ENCODE peak calls at places on chromosomes 4 and X, in five cellular contexts. G, E, T, J and A are unnamed samples.
A peak's percentile ranks its signal among the peaks of the same experiment; 100 is the strongest.

GRCh38 chr4:109588176-109588575 is 28.1 kb downstream of the MCUB start:
- DNase-seq in G (no peak), E (no peak), T (no peak), J (no peak), A (no peak)

GRCh38 chrX:119236599-119237525 is 777 bp downstream of the PGRMC1 start:
- DNase-seq in G (no peak), E (no peak), T (peak; percentile 59), J (peak; percentile 36), A (peak; percentile 29)

GRCh38 chrX:68072016-68072415 is 361.3 kb downstream of the OPHN1 start:
- DNase-seq in G (no peak), E (no peak), T (no peak), J (no peak), A (no peak)

GRCh38 chr4:74111576-74111975 is 12.6 kb upstream of the CXCL2 start:
- DNase-seq in G (no peak), E (no peak), T (no peak), J (no peak), A (no peak)

GRCh38 chr4:78441786-78442185 is 109.8 kb upstream of the ANXA3 start:
- DNase-seq in G (no peak), E (no peak), T (no peak), J (no peak), A (no peak)

GRCh38 chr4:142984871-142985585 is 138.9 kb upstream of the INPP4B start:
- DNase-seq in G (peak; percentile 23), E (peak; percentile 40), T (peak; percentile 11), J (no peak), A (no peak)

GRCh38 chrX:39948564-39948963 is 149.2 kb downstream of the BCOR start:
- DNase-seq in G (no peak), E (no peak), T (peak; percentile 83), J (no peak), A (no peak)

GRCh38 chrX:109733658-109734022 is 583 bp upstream of the ACSL4 start:
- DNase-seq in G (no peak), E (no peak), T (no peak), J (no peak), A (no peak)

GRCh38 chr4:65661469-65661868 is 8.8 kb downstream of the EPHA5 start:
- DNase-seq in G (no peak), E (no peak), T (no peak), J (no peak), A (no peak)

GRCh38 chr4:103853627-103854026 is 133.8 kb upstream of the TACR3 start:
- DNase-seq in G (no peak), E (no peak), T (no peak), J (no peak), A (no peak)

GRCh38 chrX:131729295-131729694 is 185.4 kb downstream of the OR13H1 start:
- DNase-seq in G (no peak), E (no peak), T (peak; percentile 63), J (no peak), A (no peak)

GRCh38 chr4:94877973-94878372 is 120.2 kb downstream of the BMPR1B start:
- DNase-seq in G (no peak), E (no peak), T (no peak), J (no peak), A (no peak)

GRCh38 chr4:95672811-95673210 is 124.0 kb upstream of the UNC5C start:
- DNase-seq in G (no peak), E (no peak), T (no peak), J (no peak), A (no peak)

GRCh38 chr4:120692964-120693363 is 229.6 kb downstream of the PRDM5 start:
- DNase-seq in G (peak; percentile 38), E (peak; percentile 29), T (no peak), J (no peak), A (no peak)

GRCh38 chr4:6680372-6681034 is 13.2 kb upstream of the S100P start:
- DNase-seq in G (no peak), E (no peak), T (peak; percentile 52), J (peak; percentile 67), A (no peak)

DNA sequence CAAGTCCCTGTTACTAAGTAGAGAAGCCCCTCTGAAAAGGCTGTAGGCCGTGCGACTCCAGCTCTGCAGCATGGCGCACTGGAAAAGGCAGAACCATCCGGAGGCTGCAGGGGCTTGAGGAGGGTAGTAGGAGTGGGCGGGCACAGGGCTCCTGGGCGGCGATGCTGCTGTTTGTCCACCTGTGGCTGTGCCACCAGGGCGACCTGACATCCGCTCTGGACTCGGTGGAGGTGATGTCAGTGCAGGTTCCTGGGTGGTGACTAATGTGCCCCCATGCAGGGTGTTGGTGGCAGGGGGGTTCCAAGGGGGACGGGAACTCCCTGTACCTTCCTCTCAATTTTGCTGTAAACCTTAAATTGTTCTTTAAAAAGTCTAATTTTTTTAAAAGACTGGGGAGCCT is 58.3 kb downstream of the PCGF3 start:
- DNase-seq in G (no peak), E (no peak), T (no peak), J (no peak), A (peak; percentile 39)
- TF ChIP-seq JUND in G (no peak), E (no peak), T (no peak), J (no peak), A (no peak)

GRCh38 chr4:159506801-159507517 is 404.1 kb downstream of the RAPGEF2 start:
- DNase-seq in G (no peak), E (no peak), T (no peak), J (no peak), A (no peak)
- TF ChIP-seq JUND in G (no peak), E (no peak), T (no peak), J (no peak), A (no peak)

GRCh38 chr4:112510468-112511293 is 5.3 kb downstream of the NEUROG2 start:
- DNase-seq in G (no peak), E (no peak), T (peak; percentile 73), J (no peak), A (no peak)
- TF ChIP-seq JUND in G (no peak), E (no peak), T (no peak), J (no peak), A (no peak)

DNA sequence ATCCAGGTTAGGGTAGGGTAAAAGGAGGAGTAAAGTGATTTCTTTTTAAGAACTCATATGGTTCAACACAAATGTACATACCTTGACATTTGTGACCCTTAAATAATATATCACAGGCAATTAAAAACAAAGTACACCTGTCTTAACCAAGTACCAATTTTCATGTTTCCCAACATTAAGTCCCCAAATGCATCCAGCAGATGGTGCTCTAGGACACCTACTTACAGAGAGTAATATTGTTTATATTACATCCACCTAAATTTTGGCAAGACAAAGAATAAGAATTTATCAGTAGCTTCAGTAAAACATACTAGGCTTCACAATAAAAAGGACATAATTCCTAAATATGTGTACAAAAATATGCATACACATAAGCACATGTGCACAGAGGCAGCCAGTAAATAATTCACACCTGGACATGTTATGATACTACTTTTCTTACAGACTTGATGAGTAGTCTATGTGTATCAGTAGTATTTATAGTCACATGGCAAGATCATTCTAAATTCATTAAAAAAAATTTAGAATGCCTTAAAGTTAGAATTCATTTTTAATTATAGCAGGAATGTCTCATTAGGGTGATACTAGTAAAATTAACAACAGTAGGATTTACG is 219.7 kb downstream of the DCLK2 start:
- DNase-seq in G (peak; percentile 41), E (peak; percentile 45), T (peak; percentile 34), J (peak; percentile 25), A (peak; percentile 59)
- TF ChIP-seq JUND in G (no peak), E (no peak), T (no peak), J (no peak), A (no peak)

DNA sequence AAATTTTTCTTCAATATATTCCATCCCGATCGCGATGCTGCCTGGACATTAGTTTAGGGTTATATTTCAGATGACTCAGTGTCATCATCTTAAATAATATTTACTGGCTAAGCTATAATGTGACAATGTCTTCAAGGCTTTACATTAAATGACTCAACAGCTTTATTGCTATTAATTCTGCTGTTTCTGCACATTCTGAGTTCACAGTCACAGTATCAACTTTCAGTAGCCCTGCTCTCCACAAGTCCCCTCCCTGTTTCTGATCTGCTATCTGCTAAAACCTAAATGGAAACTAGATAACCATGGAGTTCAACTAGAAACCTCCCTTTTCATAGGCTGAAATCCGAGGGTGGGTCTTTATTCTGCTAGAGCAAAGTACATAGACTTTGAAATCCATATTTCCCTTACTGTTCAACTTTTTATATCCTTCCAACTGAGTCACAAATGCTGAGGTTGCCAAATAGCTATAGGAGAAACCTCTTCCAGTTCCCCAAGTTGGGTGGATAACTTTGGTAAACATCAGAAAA is 5.4 kb upstream of the ACE2 start:
- DNase-seq in G (no peak), E (no peak), T (no peak), J (no peak), A (no peak)
- TF ChIP-seq JUND in G (no peak), E (no peak), T (no peak), J (no peak), A (no peak)

GRCh38 chrX:76550016-76550415 is 122.5 kb downstream of the MAGEE1 start:
- DNase-seq in G (no peak), E (no peak), T (no peak), J (no peak), A (no peak)

GRCh38 chrX:76555269-76555668 is 127.8 kb downstream of the MAGEE1 start:
- DNase-seq in G (no peak), E (no peak), T (no peak), J (no peak), A (no peak)

DNA sequence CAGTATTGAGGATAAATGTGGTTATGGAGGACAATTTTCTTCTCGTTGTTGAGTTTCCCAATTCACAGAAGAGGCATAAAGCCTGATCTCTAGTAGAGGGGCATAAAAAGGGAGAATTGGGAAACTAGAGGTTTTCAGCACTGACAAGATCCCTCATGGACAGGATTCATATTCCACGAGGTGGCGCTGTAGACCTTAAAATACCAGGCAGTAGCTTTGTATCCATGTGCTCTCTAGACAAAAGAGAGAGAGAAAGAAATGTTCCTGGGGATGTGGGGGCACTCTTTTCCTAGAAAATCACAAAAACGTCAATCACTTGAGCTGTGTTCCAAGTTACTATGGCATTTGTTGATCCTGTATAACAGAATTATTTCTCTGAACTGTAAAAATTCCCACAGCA is 128.3 kb downstream of the MAGEE1 start:
- DNase-seq in G (peak; percentile 41), E (peak; percentile 33), T (peak; percentile 2), J (peak; percentile 8), A (peak; percentile 70)
- TF ChIP-seq JUND in G (no peak), E (no peak), T (no peak), J (no peak), A (no peak)

GRCh38 chr4:30912098-30912719 is 192.0 kb downstream of the PCDH7 start:
- DNase-seq in G (no peak), E (no peak), T (no peak), J (no peak), A (peak; percentile 5)
- TF ChIP-seq JUND in G (no peak), E (peak; percentile 44), T (no peak), J (no peak), A (no peak)

GRCh38 chr4:11587797-11588196 is 159.1 kb upstream of the HS3ST1 start:
- DNase-seq in G (no peak), E (no peak), T (no peak), J (no peak), A (no peak)
- TF ChIP-seq JUND in G (no peak), E (no peak), T (no peak), J (no peak), A (no peak)